ENCODE peak calls at places on chromosomes 7 and 10, in five cellular contexts. One of them, this sample, is unnamed.

GRCh38 chr7:28106316-28106957 is 74.2 kb downstream of the JAZF1 start:
- DNase-seq in sigmoid colon: no peak
- DNase-seq in upper lobe of left lung: no peak
- DNase-seq in HCT116: no peak
- DNase-seq in tibial nerve: no peak
- DNase-seq in this sample: no peak

GRCh38 chr7:124275411-124275810 is 242.5 kb upstream of the TMEM229A start:
- DNase-seq in upper lobe of left lung: no peak
- DNase-seq in tibial nerve: no peak
- DNase-seq in HCT116: no peak
- DNase-seq in sigmoid colon: no peak
- DNase-seq in this sample: no peak

GRCh38 chr7:140744005-140744404 is 47.5 kb downstream of the NDUFB2 start:
- DNase-seq in upper lobe of left lung: no peak
- DNase-seq in HCT116: no peak
- DNase-seq in tibial nerve: no peak
- DNase-seq in sigmoid colon: no peak
- DNase-seq in this sample: no peak

GRCh38 chr7:29609162-29610030 is 45.8 kb downstream of the PRR15 start:
- DNase-seq in sigmoid colon: no peak
- DNase-seq in tibial nerve: no peak
- DNase-seq in upper lobe of left lung: no peak
- DNase-seq in HCT116: peak
- DNase-seq in this sample: no peak

GRCh38 chr10:122152544-122152943 is 118.6 kb upstream of the BTBD16 start:
- DNase-seq in upper lobe of left lung: no peak
- DNase-seq in HCT116: no peak
- DNase-seq in sigmoid colon: peak
- DNase-seq in tibial nerve: peak
- DNase-seq in this sample: peak

GRCh38 chr7:37310322-37311080 is 138.2 kb downstream of the ELMO1 start:
- DNase-seq in upper lobe of left lung: no peak
- DNase-seq in HCT116: no peak
- DNase-seq in tibial nerve: no peak
- DNase-seq in sigmoid colon: no peak
- DNase-seq in this sample: no peak

GRCh38 chr7:44965937-44966730 is 12.7 kb downstream of the MYO1G start:
- DNase-seq in sigmoid colon: peak
- DNase-seq in upper lobe of left lung: no peak
- DNase-seq in HCT116: no peak
- DNase-seq in tibial nerve: no peak
- DNase-seq in this sample: no peak

GRCh38 chr10:132839061-132839460 is 53.1 kb upstream of the NKX6-2 start:
- DNase-seq in tibial nerve: no peak
- DNase-seq in HCT116: no peak
- DNase-seq in upper lobe of left lung: no peak
- DNase-seq in sigmoid colon: no peak
- DNase-seq in this sample: peak

GRCh38 chr10:68813554-68813953 is 13.8 kb upstream of the STOX1 start:
- DNase-seq in sigmoid colon: no peak
- DNase-seq in upper lobe of left lung: no peak
- DNase-seq in HCT116: no peak
- DNase-seq in tibial nerve: no peak
- DNase-seq in this sample: no peak

GRCh38 chr10:125114761-125115391 is 45.5 kb downstream of the CTBP2 start:
- DNase-seq in upper lobe of left lung: no peak
- DNase-seq in tibial nerve: no peak
- DNase-seq in HCT116: no peak
- DNase-seq in sigmoid colon: no peak
- DNase-seq in this sample: no peak

GRCh38 chr10:131936756-131937155 is 35.9 kb downstream of the PPP2R2D start:
- DNase-seq in HCT116: no peak
- DNase-seq in tibial nerve: no peak
- DNase-seq in sigmoid colon: peak
- DNase-seq in upper lobe of left lung: no peak
- DNase-seq in this sample: no peak

GRCh38 chr7:79664884-79665676 is 211.6 kb upstream of the MAGI2 start:
- DNase-seq in HCT116: no peak
- DNase-seq in upper lobe of left lung: no peak
- DNase-seq in sigmoid colon: no peak
- DNase-seq in tibial nerve: no peak
- DNase-seq in this sample: no peak

GRCh38 chr7:24472093-24472492 is 101.2 kb upstream of the PALS2 start:
- DNase-seq in upper lobe of left lung: no peak
- DNase-seq in sigmoid colon: no peak
- DNase-seq in tibial nerve: no peak
- DNase-seq in HCT116: no peak
- DNase-seq in this sample: no peak

GRCh38 chr10:11483189-11484148 is 128.0 kb downstream of the USP6NL start:
- DNase-seq in HCT116: no peak
- DNase-seq in tibial nerve: no peak
- DNase-seq in upper lobe of left lung: no peak
- DNase-seq in sigmoid colon: no peak
- DNase-seq in this sample: no peak

GRCh38 chr7:68321776-68322496 is 1276.3 kb upstream of the AUTS2 start:
- DNase-seq in sigmoid colon: no peak
- DNase-seq in upper lobe of left lung: no peak
- DNase-seq in tibial nerve: peak
- DNase-seq in HCT116: no peak
- DNase-seq in this sample: no peak

GRCh38 chr7:68319061-68319460 is 1279.2 kb upstream of the AUTS2 start:
- DNase-seq in upper lobe of left lung: no peak
- DNase-seq in sigmoid colon: no peak
- DNase-seq in tibial nerve: no peak
- DNase-seq in HCT116: no peak
- DNase-seq in this sample: no peak

GRCh38 chr7:68317476-68317875 is 1280.8 kb upstream of the AUTS2 start:
- DNase-seq in sigmoid colon: no peak
- DNase-seq in tibial nerve: no peak
- DNase-seq in upper lobe of left lung: no peak
- DNase-seq in HCT116: no peak
- DNase-seq in this sample: no peak

GRCh38 chr7:68324621-68325020 is 1273.7 kb upstream of the AUTS2 start:
- DNase-seq in sigmoid colon: no peak
- DNase-seq in HCT116: no peak
- DNase-seq in upper lobe of left lung: no peak
- DNase-seq in tibial nerve: no peak
- DNase-seq in this sample: no peak

GRCh38 chr7:68321076-68321639 is 1277.1 kb upstream of the AUTS2 start:
- DNase-seq in sigmoid colon: peak
- DNase-seq in tibial nerve: no peak
- DNase-seq in HCT116: no peak
- DNase-seq in upper lobe of left lung: no peak
- DNase-seq in this sample: no peak
- TF ChIP-seq CTCF in sigmoid colon: no peak
- TF ChIP-seq CTCF in tibial nerve: no peak
- TF ChIP-seq CTCF in HCT116: no peak
- TF ChIP-seq CTCF in upper lobe of left lung: no peak
- TF ChIP-seq CTCF in this sample: no peak

GRCh38 chr10:98031440-98031839 is 1.0 kb upstream of the CRTAC1 start:
- DNase-seq in tibial nerve: no peak
- DNase-seq in upper lobe of left lung: no peak
- DNase-seq in HCT116: no peak
- DNase-seq in sigmoid colon: no peak
- DNase-seq in this sample: no peak
- H3K4me3 ChIP-seq in tibial nerve: peak
- H3K4me3 ChIP-seq in upper lobe of left lung: no peak
- H3K4me3 ChIP-seq in HCT116: no peak
- H3K4me3 ChIP-seq in sigmoid colon: peak
- H3K4me3 ChIP-seq in this sample: no peak

DNA sequence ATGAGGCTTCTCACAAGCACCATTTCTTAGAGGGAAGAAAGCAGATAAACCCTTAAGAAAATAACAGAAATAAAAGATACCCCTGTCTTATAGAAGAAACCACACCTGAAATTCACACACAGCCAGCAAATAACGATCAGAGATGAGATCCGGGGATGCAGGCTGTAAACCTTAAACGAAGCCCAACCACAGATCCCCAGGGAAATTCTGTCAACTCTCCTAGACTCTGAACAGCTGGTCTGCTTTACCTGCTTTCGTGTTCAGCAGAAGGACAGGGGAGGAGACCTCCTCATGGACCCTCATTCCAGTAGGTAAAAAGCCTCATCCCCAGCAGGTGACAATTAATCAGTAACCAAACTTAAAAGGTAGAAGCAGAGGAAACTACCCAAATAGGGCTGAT is 45.0 kb downstream of the VOPP1 start:
- DNase-seq in HCT116: no peak
- DNase-seq in sigmoid colon: no peak
- DNase-seq in tibial nerve: no peak
- DNase-seq in upper lobe of left lung: no peak
- DNase-seq in this sample: no peak
- TF ChIP-seq POLR2A in HCT116: no peak
- TF ChIP-seq POLR2A in sigmoid colon: no peak
- TF ChIP-seq POLR2A in tibial nerve: no peak
- TF ChIP-seq POLR2A in upper lobe of left lung: no peak
- TF ChIP-seq POLR2A in this sample: no peak

DNA sequence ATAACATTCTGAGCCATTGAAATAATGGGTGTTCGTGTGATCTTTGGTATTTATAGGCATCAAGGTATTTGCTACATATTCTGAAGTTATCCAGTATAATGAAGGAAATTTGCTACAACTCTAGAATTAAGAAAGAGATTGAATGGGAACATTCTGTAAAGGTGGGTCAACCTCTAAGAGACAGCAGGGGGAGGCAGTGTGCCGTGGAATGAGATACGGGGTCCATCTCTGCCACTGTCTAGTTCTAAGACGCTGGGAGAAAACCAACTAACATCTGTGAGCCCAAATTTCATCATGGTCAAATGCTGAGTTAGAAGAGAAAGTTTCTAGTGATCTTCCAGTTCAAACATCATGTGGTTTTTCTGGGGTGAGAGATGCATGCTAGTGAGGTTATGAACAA is 368.9 kb downstream of the SORCS1 start:
- DNase-seq in HCT116: no peak
- DNase-seq in sigmoid colon: peak
- DNase-seq in upper lobe of left lung: peak
- DNase-seq in tibial nerve: peak
- DNase-seq in this sample: no peak
- TF ChIP-seq CTCF in HCT116: no peak
- TF ChIP-seq CTCF in sigmoid colon: peak
- TF ChIP-seq CTCF in upper lobe of left lung: peak
- TF ChIP-seq CTCF in tibial nerve: peak
- TF ChIP-seq CTCF in this sample: no peak

DNA sequence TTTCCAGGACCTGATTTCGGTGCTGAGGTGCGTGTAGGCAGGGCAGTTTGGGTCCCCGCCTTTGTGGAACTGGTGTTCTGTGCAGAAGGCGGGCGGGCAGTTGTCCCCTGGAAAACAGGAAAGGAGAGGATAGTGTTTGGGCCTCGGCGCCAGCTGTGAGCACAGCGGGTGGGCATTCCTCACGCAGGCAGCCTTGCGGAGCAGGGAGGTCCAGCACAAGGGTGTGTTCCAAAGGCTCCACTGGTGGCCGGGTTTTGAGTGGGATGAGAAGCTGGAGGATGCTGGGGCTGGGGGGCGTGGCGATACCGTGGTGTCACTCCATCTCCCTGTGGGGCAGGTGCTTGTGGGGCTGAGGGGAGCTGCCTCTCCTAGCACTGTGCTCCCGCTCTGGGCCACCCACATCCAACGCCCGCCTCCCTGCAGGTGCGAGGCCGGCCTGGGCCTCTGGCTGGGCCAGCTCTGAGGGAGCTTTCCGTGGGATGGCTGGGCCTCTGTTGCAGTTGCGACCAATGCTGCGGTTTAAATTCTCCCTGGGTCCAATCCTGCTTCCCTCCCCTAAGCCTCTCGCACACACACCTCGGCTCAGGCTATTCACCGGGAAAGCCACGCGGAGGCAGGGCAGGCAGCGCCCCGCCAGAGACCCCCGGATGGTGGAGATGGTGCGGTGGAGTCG is 15.9 kb downstream of the UNCX start:
- DNase-seq in sigmoid colon: no peak
- DNase-seq in tibial nerve: no peak
- DNase-seq in HCT116: no peak
- DNase-seq in upper lobe of left lung: no peak
- DNase-seq in this sample: no peak
- H3K4me3 ChIP-seq in sigmoid colon: no peak
- H3K4me3 ChIP-seq in tibial nerve: no peak
- H3K4me3 ChIP-seq in HCT116: no peak
- H3K4me3 ChIP-seq in upper lobe of left lung: no peak
- H3K4me3 ChIP-seq in this sample: no peak

This sample was measured in lower leg skin.